ENCODE peak calls at places on chromosomes 13 and 19, in seven cellular contexts. G is CD8-positive, alpha-beta T cell; Y is heart left ventricle; Q is tibial nerve; U is endodermal cell; R is SJCRH30; O is SK-N-SH. T is an unnamed sample.

GRCh38 chr13:49821216-49821820 is 28.8 kb upstream of the KPNA3 start:
- DNase-seq in U (no peak), Q (no peak), Y (no peak), O (no peak), G (no peak), R (no peak), T (no peak)

GRCh38 chr13:45142440-45143345 is 22.4 kb downstream of the GTF2F2 start:
- DNase-seq in R (no peak), O (no peak), Y (no peak), U (no peak), G (no peak), Q (no peak), T (no peak)

GRCh38 chr19:29329460-29330134 is 116.6 kb upstream of the UQCRFS1 start:
- DNase-seq in U (peak), Y (no peak), R (peak), O (no peak), Q (no peak), G (no peak), T (no peak)

GRCh38 chr13:110351636-110352420 is 44.7 kb downstream of the COL4A2 start:
- DNase-seq in Q (no peak), R (no peak), U (no peak), G (no peak), Y (no peak), O (no peak), T (no peak)

GRCh38 chr13:67224148-67224846 is 5.8 kb downstream of the PCDH9 start:
- DNase-seq in Q (peak), O (peak), Y (peak), R (peak), U (peak), G (no peak), T (peak)

GRCh38 chr19:42514449-42514848 is 13.8 kb downstream of the CEACAM1 start:
- DNase-seq in R (no peak), O (no peak), Q (no peak), G (no peak), Y (no peak), U (no peak), T (no peak)

GRCh38 chr19:28486934-28487333 is 726.0 kb downstream of the UQCRFS1 start:
- DNase-seq in O (no peak), R (no peak), Q (no peak), Y (no peak), U (no peak), G (no peak), T (no peak)

GRCh38 chr13:21075303-21076264 is 14.2 kb upstream of the LATS2 start:
- DNase-seq in G (no peak), O (peak), Q (no peak), R (no peak), Y (peak), U (peak), T (no peak)

GRCh38 chr13:28533049-28533436 is 38.1 kb upstream of the FLT1 start:
- DNase-seq in R (no peak), O (no peak), U (no peak), Q (no peak), G (no peak), Y (no peak), T (no peak)

GRCh38 chr19:41552558-41552957 is 23.4 kb upstream of the CEACAM21 start:
- DNase-seq in O (no peak), U (no peak), G (no peak), R (no peak), Q (no peak), Y (no peak), T (no peak)

GRCh38 chr13:39468306-39468705 is 134.7 kb downstream of the LHFPL6 start:
- DNase-seq in G (no peak), R (no peak), Q (no peak), U (no peak), Y (no peak), O (no peak), T (no peak)

GRCh38 chr13:113768018-113768905 is 9.2 kb downstream of the TMEM255B start:
- DNase-seq in R (no peak), U (peak), Y (no peak), G (no peak), O (no peak), Q (no peak), T (no peak)

GRCh38 chr13:48110132-48110868 is 15.4 kb upstream of the MED4 start:
- DNase-seq in G (no peak), Y (no peak), Q (no peak), O (no peak), R (no peak), U (no peak), T (no peak)

GRCh38 chr13:40644838-40645620 is 21.4 kb downstream of the FOXO1 start:
- DNase-seq in G (no peak), O (no peak), Y (no peak), U (peak), Q (no peak), R (no peak), T (no peak)

GRCh38 chr19:734716-735115 is 16.2 kb upstream of the MISP start:
- DNase-seq in U (no peak), G (no peak), Y (no peak), Q (no peak), O (no peak), R (no peak), T (no peak)

GRCh38 chr19:19269952-19270694 is 3.0 kb downstream of the TM6SF2 start:
- DNase-seq in R (no peak), Y (no peak), G (no peak), O (peak), Q (no peak), U (peak), T (no peak)

GRCh38 chr19:39156230-39156890 is 30.8 kb downstream of the PAK4 start:
- DNase-seq in Y (no peak), Q (no peak), R (no peak), U (no peak), O (no peak), G (no peak), T (peak)

GRCh38 chr13:41577437-41577836 is 120.1 kb downstream of the RGCC start:
- DNase-seq in Q (peak), G (no peak), R (no peak), O (no peak), Y (peak), U (no peak), T (no peak)

GRCh38 chr19:30696514-30696913 is 324.3 kb downstream of the ZNF536 start:
- DNase-seq in O (peak), Y (no peak), G (no peak), U (peak), Q (no peak), R (peak), T (peak)

GRCh38 chr19:14383556-14383897 is 2.3 kb downstream of the ADGRE5 start:
- DNase-seq in R (no peak), O (no peak), Y (peak), G (no peak), U (no peak), Q (no peak), T (no peak)

DNA sequence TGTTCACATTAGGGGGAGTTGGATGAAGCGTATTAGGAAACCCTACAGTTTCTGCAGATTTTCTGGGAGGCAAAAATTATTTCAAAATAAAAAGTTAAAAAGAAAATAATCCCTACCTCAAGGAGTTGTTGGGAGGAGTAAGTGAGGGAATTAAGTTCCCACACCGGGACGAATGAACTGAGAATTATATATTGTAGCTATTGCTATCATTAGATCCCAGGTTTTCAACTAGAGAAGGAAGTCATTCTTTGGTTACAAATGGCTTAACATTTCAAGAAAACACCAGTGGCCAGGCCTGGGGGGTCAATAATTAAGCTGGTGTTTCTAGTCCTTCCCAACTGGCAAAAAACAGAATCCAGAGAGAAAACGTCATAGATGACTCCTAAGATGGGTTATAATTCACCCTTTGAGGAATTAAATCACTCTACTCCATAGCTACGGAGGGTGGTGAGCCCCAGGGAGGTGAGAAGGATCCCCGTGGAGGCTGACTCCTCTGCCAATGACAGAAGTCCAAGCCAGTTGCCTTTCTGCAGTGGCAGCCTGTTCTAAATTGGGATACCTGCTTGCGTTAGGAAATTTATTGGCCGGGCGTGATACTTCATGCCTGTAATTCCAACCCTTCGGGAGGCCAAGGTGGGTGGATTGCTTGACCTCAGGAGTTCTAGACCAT is 1.2 kb upstream of the MYDGF start:
- DNase-seq in U (no peak), G (no peak), R (no peak), Q (no peak), Y (peak), O (no peak), T (no peak)
- H3K27ac ChIP-seq in U (no peak), G (no peak), R (no peak), Q (peak), Y (peak), O (no peak), T (no peak)

DNA sequence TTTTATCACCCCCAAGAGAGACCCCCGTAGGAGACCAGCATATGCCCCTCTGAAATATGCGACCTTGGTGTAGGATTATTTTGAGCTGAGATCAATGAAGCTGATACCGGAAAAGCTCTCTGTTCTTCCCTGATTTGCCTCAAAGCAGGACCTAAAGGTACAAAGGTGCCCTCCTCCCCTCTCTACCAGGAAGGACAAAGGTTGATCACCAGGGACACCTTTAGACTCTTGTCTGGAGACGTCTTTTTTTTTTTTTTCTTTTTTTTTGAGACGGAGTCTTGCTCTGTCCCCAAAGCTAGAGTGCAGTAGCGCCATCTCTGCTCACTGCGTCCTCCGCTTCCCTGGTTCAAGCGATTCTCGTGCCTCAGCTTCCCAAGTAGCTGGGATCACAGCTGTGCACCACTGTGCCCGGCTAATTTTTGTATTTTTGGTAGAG is 792 bp upstream of the PEX11G start:
- DNase-seq in R (no peak), U (peak), O (no peak), G (no peak), Y (no peak), Q (no peak), T (no peak)
- H3K4me3 ChIP-seq in R (no peak), U (peak), O (no peak), G (peak), Y (peak), Q (peak), T (peak)

DNA sequence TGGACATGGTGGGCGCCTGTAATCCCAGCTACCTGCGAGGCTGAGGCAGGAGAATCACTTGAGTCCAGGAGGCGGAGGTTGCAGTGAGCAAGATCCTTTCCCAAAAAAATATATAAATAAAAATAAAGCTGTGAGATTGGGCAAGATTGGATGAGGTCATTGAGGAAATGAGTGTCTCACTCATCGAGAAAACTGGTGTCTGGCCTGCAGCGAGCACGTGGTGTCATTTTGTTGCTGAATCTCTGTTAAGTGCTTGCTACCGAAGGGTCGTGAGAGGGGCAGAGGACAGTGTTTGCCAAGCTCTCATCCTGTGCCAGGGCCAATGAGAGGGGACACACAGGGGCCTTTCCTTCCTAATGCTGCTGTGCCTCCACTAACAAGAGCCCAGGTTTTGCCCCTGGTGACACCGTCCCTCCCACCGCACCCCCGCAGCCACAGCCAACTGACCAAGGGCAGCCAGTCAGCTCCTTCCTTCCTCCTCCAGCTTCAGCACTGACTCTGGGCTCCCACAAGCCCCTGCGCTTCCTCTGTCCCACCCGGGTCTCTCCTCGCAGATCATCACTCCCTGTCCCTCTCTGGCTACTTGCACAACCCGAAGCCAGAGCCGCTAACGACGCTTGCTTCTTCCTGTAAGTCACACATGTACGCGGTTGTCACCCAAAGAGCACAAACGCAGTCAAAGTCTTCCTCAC is 3.2 kb downstream of the POLD1 start:
- DNase-seq in O (no peak), G (no peak), R (no peak), Y (no peak), Q (no peak), U (no peak), T (no peak)
- H3K27ac ChIP-seq in O (no peak), G (no peak), R (no peak), Y (no peak), Q (peak), U (no peak), T (no peak)

GRCh38 chr19:47430041-47430802 is 10.9 kb upstream of the MEIS3 start:
- DNase-seq in Y (no peak), R (no peak), Q (peak), G (no peak), O (no peak), U (peak), T (peak)
- H3K4me3 ChIP-seq in Y (no peak), R (no peak), Q (peak), G (no peak), O (no peak), U (no peak), T (no peak)

T was measured in pancreas.